ENCODE peak calls at places on chromosomes 6 and 20, in nine cellular contexts. One of them, this sample, is unnamed.

GRCh38 chr6:105057160-105057559 is 100.3 kb downstream of the LIN28B start:
- DNase-seq in esophagus muscularis mucosa: no peak
- DNase-seq in HCT116: no peak
- DNase-seq in prostate gland: no peak
- DNase-seq in stomach: no peak
- DNase-seq in K562: no peak
- DNase-seq in sigmoid colon: no peak
- DNase-seq in transverse colon: no peak
- DNase-seq in endothelial cell of umbilical vein: no peak
- DNase-seq in this sample: no peak

GRCh38 chr20:56574531-56575142 is 41.6 kb downstream of the FAM209B start:
- DNase-seq in esophagus muscularis mucosa: no peak
- DNase-seq in HCT116: no peak
- DNase-seq in prostate gland: peak; percentile 72
- DNase-seq in stomach: no peak
- DNase-seq in K562: no peak
- DNase-seq in sigmoid colon: no peak
- DNase-seq in transverse colon: no peak
- DNase-seq in endothelial cell of umbilical vein: no peak
- DNase-seq in this sample: no peak

GRCh38 chr6:66865771-66866170 is 1158.7 kb upstream of the EYS start:
- DNase-seq in esophagus muscularis mucosa: no peak
- DNase-seq in HCT116: no peak
- DNase-seq in prostate gland: no peak
- DNase-seq in stomach: no peak
- DNase-seq in K562: no peak
- DNase-seq in sigmoid colon: no peak
- DNase-seq in transverse colon: no peak
- DNase-seq in endothelial cell of umbilical vein: no peak
- DNase-seq in this sample: no peak

GRCh38 chr6:136550330-136551071 is at the start of gene MAP7:
- DNase-seq in esophagus muscularis mucosa: no peak
- DNase-seq in HCT116: peak; percentile 75
- DNase-seq in prostate gland: peak; percentile 94
- DNase-seq in stomach: peak; percentile 94
- DNase-seq in K562: peak; percentile 84
- DNase-seq in sigmoid colon: peak; percentile 70
- DNase-seq in transverse colon: peak; percentile 91
- DNase-seq in endothelial cell of umbilical vein: peak; percentile 30
- DNase-seq in this sample: no peak

GRCh38 chr20:10550204-10551118 is 115.4 kb downstream of the SLX4IP start:
- DNase-seq in esophagus muscularis mucosa: peak; percentile 74
- DNase-seq in HCT116: no peak
- DNase-seq in prostate gland: no peak
- DNase-seq in stomach: no peak
- DNase-seq in K562: no peak
- DNase-seq in sigmoid colon: no peak
- DNase-seq in transverse colon: no peak
- DNase-seq in endothelial cell of umbilical vein: no peak
- DNase-seq in this sample: no peak

GRCh38 chr6:128597956-128598355 is 77.6 kb upstream of the PTPRK start:
- DNase-seq in esophagus muscularis mucosa: no peak
- DNase-seq in HCT116: no peak
- DNase-seq in prostate gland: peak; percentile 18
- DNase-seq in stomach: no peak
- DNase-seq in K562: no peak
- DNase-seq in sigmoid colon: no peak
- DNase-seq in transverse colon: no peak
- DNase-seq in endothelial cell of umbilical vein: no peak
- DNase-seq in this sample: no peak

GRCh38 chr6:103105686-103106085 is 1712.2 kb downstream of the GRIK2 start:
- DNase-seq in esophagus muscularis mucosa: no peak
- DNase-seq in HCT116: no peak
- DNase-seq in prostate gland: no peak
- DNase-seq in stomach: no peak
- DNase-seq in K562: no peak
- DNase-seq in sigmoid colon: no peak
- DNase-seq in transverse colon: no peak
- DNase-seq in endothelial cell of umbilical vein: no peak
- DNase-seq in this sample: no peak

GRCh38 chr6:125519367-125519766 is 217.6 kb upstream of the HDDC2 start:
- DNase-seq in esophagus muscularis mucosa: no peak
- DNase-seq in HCT116: no peak
- DNase-seq in prostate gland: no peak
- DNase-seq in stomach: no peak
- DNase-seq in K562: no peak
- DNase-seq in sigmoid colon: no peak
- DNase-seq in transverse colon: no peak
- DNase-seq in endothelial cell of umbilical vein: no peak
- DNase-seq in this sample: no peak

DNA sequence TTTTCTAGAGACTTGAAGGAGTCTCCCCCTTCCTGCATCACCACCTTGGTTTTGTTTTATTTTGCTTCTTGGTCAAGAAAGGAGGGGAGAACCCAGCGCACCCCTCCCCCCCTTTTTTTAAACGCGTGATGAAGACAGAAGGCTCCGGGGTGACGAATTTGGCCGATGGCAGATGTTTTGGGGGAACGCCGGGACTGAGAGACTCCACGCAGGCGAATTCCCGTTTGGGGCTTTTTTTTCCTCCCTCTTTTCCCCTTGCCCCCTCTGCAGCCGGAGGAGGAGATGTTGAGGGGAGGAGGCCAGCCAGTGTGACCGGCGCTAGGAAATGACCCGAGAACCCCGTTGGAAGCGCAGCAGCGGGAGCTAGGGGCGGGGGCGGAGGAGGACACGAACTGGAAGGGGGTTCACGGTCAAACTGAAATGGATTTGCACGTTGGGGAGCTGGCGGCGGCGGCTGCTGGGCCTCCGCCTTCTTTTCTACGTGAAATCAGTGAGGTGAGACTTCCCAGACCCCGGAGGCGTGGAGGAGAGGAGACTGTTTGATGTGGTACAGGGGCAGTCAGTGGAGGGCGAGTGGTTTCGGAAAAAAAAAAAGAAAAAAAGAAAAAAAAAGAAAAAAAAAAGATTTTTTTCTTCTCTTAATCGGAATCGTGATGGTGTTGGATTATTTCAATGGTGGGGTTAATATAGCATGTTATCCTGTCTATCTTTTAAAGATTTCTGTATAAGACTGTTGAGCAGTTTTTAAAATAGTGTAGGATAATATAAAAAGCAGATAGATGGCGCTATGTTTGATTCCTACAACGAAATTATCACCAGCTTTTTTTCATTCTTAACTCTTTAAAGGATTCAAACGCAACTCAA is 3.1 kb downstream of the SOX4 start:
- DNase-seq in esophagus muscularis mucosa: no peak
- DNase-seq in HCT116: no peak
- DNase-seq in prostate gland: peak; percentile 22
- DNase-seq in stomach: peak; percentile 31
- DNase-seq in K562: no peak
- DNase-seq in sigmoid colon: peak; percentile 75
- DNase-seq in transverse colon: peak; percentile 40
- DNase-seq in endothelial cell of umbilical vein: peak; percentile 71
- DNase-seq in this sample: no peak
- TF ChIP-seq POLR2AphosphoS5 in esophagus muscularis mucosa: no peak
- TF ChIP-seq POLR2AphosphoS5 in HCT116: no peak
- TF ChIP-seq POLR2AphosphoS5 in prostate gland: peak; percentile 6
- TF ChIP-seq POLR2AphosphoS5 in stomach: no peak
- TF ChIP-seq POLR2AphosphoS5 in K562: no peak
- TF ChIP-seq POLR2AphosphoS5 in sigmoid colon: no peak
- TF ChIP-seq POLR2AphosphoS5 in transverse colon: no peak
- TF ChIP-seq POLR2AphosphoS5 in endothelial cell of umbilical vein: peak; percentile 38
- TF ChIP-seq POLR2AphosphoS5 in this sample: no peak

GRCh38 chr20:60331688-60332300 is 373.6 kb downstream of the CDH26 start:
- DNase-seq in esophagus muscularis mucosa: no peak
- DNase-seq in HCT116: no peak
- DNase-seq in prostate gland: no peak
- DNase-seq in stomach: no peak
- DNase-seq in K562: no peak
- DNase-seq in sigmoid colon: no peak
- DNase-seq in transverse colon: no peak
- DNase-seq in endothelial cell of umbilical vein: no peak
- DNase-seq in this sample: no peak

GRCh38 chr20:60332523-60332922 is 374.3 kb downstream of the CDH26 start:
- DNase-seq in esophagus muscularis mucosa: no peak
- DNase-seq in HCT116: no peak
- DNase-seq in prostate gland: no peak
- DNase-seq in stomach: no peak
- DNase-seq in K562: no peak
- DNase-seq in sigmoid colon: no peak
- DNase-seq in transverse colon: no peak
- DNase-seq in endothelial cell of umbilical vein: no peak
- DNase-seq in this sample: no peak

GRCh38 chr20:60326821-60327220 is 368.6 kb downstream of the CDH26 start:
- DNase-seq in esophagus muscularis mucosa: no peak
- DNase-seq in HCT116: no peak
- DNase-seq in prostate gland: no peak
- DNase-seq in stomach: no peak
- DNase-seq in K562: no peak
- DNase-seq in sigmoid colon: no peak
- DNase-seq in transverse colon: no peak
- DNase-seq in endothelial cell of umbilical vein: no peak
- DNase-seq in this sample: no peak

GRCh38 chr20:60330461-60330860 is 372.2 kb downstream of the CDH26 start:
- DNase-seq in esophagus muscularis mucosa: no peak
- DNase-seq in HCT116: no peak
- DNase-seq in prostate gland: no peak
- DNase-seq in stomach: no peak
- DNase-seq in K562: no peak
- DNase-seq in sigmoid colon: no peak
- DNase-seq in transverse colon: no peak
- DNase-seq in endothelial cell of umbilical vein: no peak
- DNase-seq in this sample: no peak

DNA sequence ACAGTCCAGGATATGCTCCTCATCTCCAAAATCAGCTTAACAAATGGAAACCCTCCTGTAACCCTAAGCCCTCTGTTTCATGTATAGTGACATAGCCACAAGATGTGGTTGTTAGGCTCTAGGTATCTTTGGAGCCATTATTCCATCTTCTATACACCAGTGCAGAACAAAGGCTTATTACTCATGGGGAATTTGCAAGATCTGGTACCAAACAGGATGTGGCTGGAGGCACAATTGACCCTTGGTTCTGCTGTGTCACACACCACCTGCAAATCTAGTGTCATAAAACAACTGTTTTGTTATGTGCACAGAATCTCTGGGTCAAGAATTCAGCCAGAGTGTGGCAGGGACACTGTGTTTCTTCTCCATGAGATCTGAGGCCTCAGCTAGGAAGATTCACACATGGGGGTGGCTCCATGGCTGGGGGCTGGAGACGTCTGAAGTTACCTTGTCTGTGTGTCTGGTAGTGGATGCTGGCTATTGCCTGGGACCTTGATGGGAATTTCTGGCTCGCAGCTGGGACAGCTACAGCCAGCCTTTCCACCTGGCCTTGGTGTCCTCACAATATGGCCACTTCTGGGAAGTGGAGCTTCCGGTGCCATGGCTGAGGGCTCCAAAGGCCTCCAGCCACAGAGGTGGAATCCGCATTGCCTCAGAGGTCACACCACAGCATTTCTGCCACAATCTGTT is 369.9 kb downstream of the CDH26 start:
- DNase-seq in esophagus muscularis mucosa: no peak
- DNase-seq in HCT116: no peak
- DNase-seq in prostate gland: no peak
- DNase-seq in stomach: no peak
- DNase-seq in K562: no peak
- DNase-seq in sigmoid colon: no peak
- DNase-seq in transverse colon: no peak
- DNase-seq in endothelial cell of umbilical vein: no peak
- DNase-seq in this sample: no peak
- TF ChIP-seq POLR2A in esophagus muscularis mucosa: no peak
- TF ChIP-seq POLR2A in HCT116: no peak
- TF ChIP-seq POLR2A in prostate gland: no peak
- TF ChIP-seq POLR2A in stomach: no peak
- TF ChIP-seq POLR2A in K562: no peak
- TF ChIP-seq POLR2A in sigmoid colon: no peak
- TF ChIP-seq POLR2A in transverse colon: no peak
- TF ChIP-seq POLR2A in endothelial cell of umbilical vein: no peak
- TF ChIP-seq POLR2A in this sample: no peak

DNA sequence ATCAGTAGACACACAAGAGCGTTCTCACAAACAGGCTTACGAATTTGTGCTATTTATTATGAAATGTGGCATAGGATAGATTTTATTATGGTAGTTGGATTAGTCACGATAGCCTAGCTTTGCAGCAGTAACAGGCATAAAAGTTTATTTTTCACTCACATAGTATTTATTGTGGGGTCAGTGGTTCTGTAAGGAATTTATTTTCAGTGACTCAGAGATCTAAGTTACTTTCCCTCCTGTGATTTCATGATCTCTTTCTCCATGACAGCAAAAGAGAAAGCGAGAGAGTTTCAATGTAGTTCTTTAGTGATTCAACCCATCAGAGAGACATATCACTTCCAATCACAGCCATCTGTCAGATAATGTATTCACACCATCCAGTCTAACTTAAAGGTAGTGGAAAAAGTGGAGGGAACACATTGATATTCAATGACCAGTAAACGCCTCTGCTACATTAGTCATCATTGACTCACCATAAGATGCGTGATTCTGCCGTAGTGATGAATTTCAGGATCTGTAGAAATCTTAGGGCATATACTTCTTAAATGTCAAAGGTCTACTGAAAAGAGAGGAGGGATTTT is 605.5 kb downstream of the HDGFL1 start:
- DNase-seq in esophagus muscularis mucosa: no peak
- DNase-seq in HCT116: peak; percentile 55
- DNase-seq in prostate gland: no peak
- DNase-seq in stomach: no peak
- DNase-seq in K562: no peak
- DNase-seq in sigmoid colon: no peak
- DNase-seq in transverse colon: no peak
- DNase-seq in endothelial cell of umbilical vein: no peak
- DNase-seq in this sample: no peak
- H3K4me3 ChIP-seq in esophagus muscularis mucosa: no peak overlapping the region
- H3K4me3 ChIP-seq in HCT116: no peak overlapping the region
- H3K4me3 ChIP-seq in prostate gland: no peak overlapping the region
- H3K4me3 ChIP-seq in stomach: no peak overlapping the region
- H3K4me3 ChIP-seq in K562: no peak overlapping the region
- H3K4me3 ChIP-seq in sigmoid colon: no peak overlapping the region
- H3K4me3 ChIP-seq in transverse colon: no peak overlapping the region
- H3K4me3 ChIP-seq in endothelial cell of umbilical vein: no peak overlapping the region
- H3K4me3 ChIP-seq in this sample: no peak overlapping the region

DNA sequence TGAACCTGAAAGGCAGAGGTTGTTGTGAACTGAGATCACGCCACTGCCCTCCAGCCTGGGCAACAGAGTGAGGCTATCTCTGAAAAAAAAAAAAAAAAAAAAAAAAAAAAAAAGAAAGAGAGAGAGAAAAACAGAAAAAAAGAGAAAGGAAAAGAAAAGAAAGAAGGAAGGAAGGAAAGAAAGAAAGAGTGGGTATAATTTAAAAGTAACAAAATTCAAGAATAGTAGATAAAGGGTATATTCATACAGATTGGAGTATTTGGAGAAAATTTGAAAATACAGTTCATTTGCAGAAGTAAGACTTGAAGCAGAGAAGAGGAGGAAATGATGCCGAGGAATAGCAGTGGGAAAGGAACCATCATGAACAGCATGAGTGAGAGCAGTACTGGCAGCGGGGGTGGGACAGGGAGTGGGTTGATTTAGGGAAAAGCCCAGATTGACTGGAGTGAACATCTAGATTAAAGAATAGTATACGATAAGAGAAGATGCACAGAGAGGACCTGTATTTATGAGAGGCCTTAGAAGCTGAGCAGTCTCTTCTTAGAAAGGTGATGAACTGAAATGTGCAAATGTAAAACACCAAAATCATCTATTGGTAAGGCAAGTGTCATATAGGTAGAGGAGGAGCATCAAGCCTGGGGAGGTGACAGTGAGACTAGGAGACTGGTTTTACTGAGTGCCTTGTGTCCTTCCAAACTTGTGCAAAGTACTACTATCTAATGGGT is 17.8 kb upstream of the HLA-DRB1 start:
- DNase-seq in esophagus muscularis mucosa: no peak
- DNase-seq in HCT116: no peak
- DNase-seq in prostate gland: no peak
- DNase-seq in stomach: no peak
- DNase-seq in K562: no peak
- DNase-seq in sigmoid colon: no peak
- DNase-seq in transverse colon: no peak
- DNase-seq in endothelial cell of umbilical vein: no peak
- DNase-seq in this sample: no peak
- TF ChIP-seq POLR2AphosphoS5 in esophagus muscularis mucosa: no peak
- TF ChIP-seq POLR2AphosphoS5 in HCT116: no peak
- TF ChIP-seq POLR2AphosphoS5 in prostate gland: no peak
- TF ChIP-seq POLR2AphosphoS5 in stomach: no peak
- TF ChIP-seq POLR2AphosphoS5 in K562: no peak
- TF ChIP-seq POLR2AphosphoS5 in sigmoid colon: no peak
- TF ChIP-seq POLR2AphosphoS5 in transverse colon: no peak
- TF ChIP-seq POLR2AphosphoS5 in endothelial cell of umbilical vein: no peak
- TF ChIP-seq POLR2AphosphoS5 in this sample: no peak

This sample was measured in vagina.